ENCODE peak calls at places on chromosomes 5 and 9, in four cellular contexts. Z is right lobe of liver, O is cardiac muscle cell, Q is lower lobe of right lung. A is an unnamed sample. For H3K9me3, the result is how much of the 10 kb centered on the place peaks cover.

GRCh38 chr9:105950894-105951293 is 256.6 kb downstream of the TMEM38B start:
- DNase-seq in O (no peak), Q (no peak), Z (no peak), A (no peak)

GRCh38 chr9:26261503-26262330 is 583.5 kb upstream of the TUSC1 start:
- DNase-seq in Q (no peak), O (no peak), Z (no peak), A (no peak)

GRCh38 chr9:97473717-97474116 is 27.7 kb upstream of the TMOD1 start:
- DNase-seq in O (no peak), Z (no peak), Q (no peak), A (no peak)

GRCh38 chr9:116365056-116365471 is 211.5 kb downstream of the PAPPA start:
- DNase-seq in Z (no peak), O (no peak), Q (no peak), A (peak)

GRCh38 chr5:10695055-10695649 is 65.9 kb downstream of the DAP start:
- DNase-seq in Z (peak), Q (peak), O (peak), A (peak)

GRCh38 chr9:78014776-78015175 is 16.8 kb downstream of the GNAQ start:
- DNase-seq in Z (no peak), O (no peak), Q (no peak), A (no peak)

GRCh38 chr5:124524552-124525232 is 221.7 kb downstream of the ZNF608 start:
- DNase-seq in Z (no peak), Q (no peak), O (no peak), A (no peak)

GRCh38 chr9:110036286-110036685 is 171.7 kb downstream of the C9orf152 start:
- DNase-seq in Q (no peak), Z (no peak), O (no peak), A (no peak)

GRCh38 chr9:14144215-14144614 is 169.7 kb downstream of the NFIB start:
- DNase-seq in O (no peak), Z (no peak), Q (no peak), A (no peak)

GRCh38 chr5:131825404-131826013 is 28.7 kb upstream of the FNIP1 start:
- DNase-seq in Q (no peak), O (no peak), Z (no peak), A (no peak)

GRCh38 chr5:134051305-134051704 is 46.5 kb upstream of the VDAC1 start:
- DNase-seq in O (no peak), Z (no peak), Q (no peak), A (no peak)

GRCh38 chr9:98010450-98010849 is 27.3 kb downstream of the ANP32B start:
- DNase-seq in O (no peak), Q (no peak), Z (no peak), A (no peak)

GRCh38 chr5:171342362-171343111 is 33.5 kb downstream of the TLX3 start:
- DNase-seq in Q (no peak), O (peak), Z (no peak), A (no peak)

GRCh38 chr9:14584571-14584970 is 108.7 kb downstream of the ZDHHC21 start:
- DNase-seq in Q (no peak), Z (no peak), O (no peak), A (no peak)

GRCh38 chr5:150406120-150407096 is 6.3 kb downstream of the CD74 start:
- DNase-seq in Q (peak), O (no peak), Z (no peak), A (no peak)

GRCh38 chr5:139692605-139693340 is 44.6 kb downstream of the CXXC5 start:
- DNase-seq in O (no peak), Q (no peak), Z (no peak), A (no peak)

GRCh38 chr5:66074891-66075290 is 69.2 kb upstream of the SREK1 start:
- DNase-seq in Z (no peak), O (no peak), Q (no peak), A (no peak)

GRCh38 chr5:114418546-114419388 is 56.9 kb downstream of the KCNN2 start:
- DNase-seq in Z (no peak), Q (no peak), O (no peak), A (no peak)

GRCh38 chr5:179827684-179828083 is 7.0 kb downstream of the SQSTM1 start:
- DNase-seq in Q (peak), O (no peak), Z (no peak), A (no peak)

GRCh38 chr5:16461782-16462181 is 3.8 kb downstream of the ZNF622 start:
- DNase-seq in O (no peak), Z (no peak), Q (no peak), A (no peak)

GRCh38 chr9:137711678-137712105 is 92.9 kb downstream of the EHMT1 start:
- DNase-seq in Z (no peak), O (no peak), Q (no peak), A (no peak)
- H3K9me3 ChIP-seq in Z (under half), O (under half), Q (under half), A (under half)

GRCh38 chr5:73764586-73764985 is 138.6 kb downstream of the ARHGEF28 start:
- DNase-seq in Q (no peak), Z (no peak), O (no peak), A (no peak)
- H3K27ac ChIP-seq in Q (no peak), Z (peak), O (no peak), A (no peak)

GRCh38 chr5:52007230-52007858 is 624.1 kb downstream of the ISL1 start:
- DNase-seq in Q (no peak), Z (no peak), O (peak), A (no peak)
- TF ChIP-seq CTCF in Q (peak), Z (peak), O (peak), A (peak)

GRCh38 chr5:2847608-2848007 is 96.1 kb upstream of the IRX2 start:
- DNase-seq in Q (no peak), Z (no peak), O (no peak), A (no peak)
- H3K9me3 ChIP-seq in Q (under half), Z (under half), O (under half), A (under half)

GRCh38 chr9:32384002-32384363 is 460 bp upstream of the ACO1 start:
- DNase-seq in O (no peak), Q (no peak), Z (no peak), A (no peak)
- H3K27ac ChIP-seq in O (no peak), Q (peak), Z (peak), A (peak)

GRCh38 chr5:173055042-173055721 is 970 bp upstream of the CREBRF start:
- DNase-seq in Z (no peak), Q (no peak), O (no peak), A (no peak)

GRCh38 chr5:173056783-173057061 is 570 bp downstream of the CREBRF start:
- DNase-seq in Q (no peak), Z (no peak), O (no peak), A (peak)

GRCh38 chr5:173055722-173055982 is 500 bp upstream of the CREBRF start:
- DNase-seq in Z (no peak), Q (no peak), O (peak), A (no peak)

GRCh38 chr5:173055983-173056782 is at the start of gene CREBRF:
- DNase-seq in Q (peak), O (peak), Z (peak), A (peak)

GRCh38 chr5:173057062-173057924 is 1.1 kb downstream of the CREBRF start:
- DNase-seq in Q (peak), Z (peak), O (peak), A (peak)
- TF ChIP-seq CTCF in Q (peak), Z (peak), O (peak), A (no peak)